ENCODE peak calls at places on chromosomes 16 and 17, in eight cellular contexts. D is GOT3; C is SHP77; P is IMR-90; X is stimulated activated CD4-positive, alpha-beta T cell treated with anti-CD3 and anti-CD28 coated beads, Interleukin-15, amount 100 ng/mL, for 1 hour; N is amniotic stem cell; S is ecto neural progenitor cell; K is H1. T is an unnamed sample.

GRCh38 chr17:48127371-48128051 is 19.9 kb downstream of the SNX11 start:
- DNase-seq in D (no peak), C (no peak), P (no peak), X (no peak), N (no peak), S (no peak), K (no peak), T (no peak)

GRCh38 chr16:54240180-54241125 is 46.1 kb downstream of the IRX3 start:
- DNase-seq in D (no peak), C (no peak), P (no peak), X (no peak), N (no peak), S (no peak), K (no peak), T (no peak)

GRCh38 chr17:40558651-40559015 is 6.6 kb downstream of the CCR7 start:
- DNase-seq in D (no peak), C (no peak), P (no peak), X (no peak), N (no peak), S (no peak), K (no peak), T (no peak)

GRCh38 chr17:57257213-57257873 is 1.0 kb downstream of the MSI2 start:
- DNase-seq in D (no peak), C (no peak), P (no peak), X (no peak), N (no peak), S (no peak), K (no peak), T (no peak)

GRCh38 chr17:36825956-36826350 is 111.3 kb upstream of the LHX1 start:
- DNase-seq in D (no peak), C (no peak), P (no peak), X (no peak), N (no peak), S (no peak), K (no peak), T (no peak)

GRCh38 chr17:38747385-38748328 is 479 bp downstream of the PCGF2 start:
- DNase-seq in D (no peak), C (no peak), P (no peak), X (no peak), N (no peak), S (peak; percentile 83), K (no peak), T (no peak)

GRCh38 chr16:2981177-2981898 is 1.1 kb upstream of the PKMYT1 start:
- DNase-seq in D (no peak), C (no peak), P (no peak), X (no peak), N (no peak), S (peak; percentile 80), K (no peak), T (no peak)

GRCh38 chr16:2928796-2929195 is 17.1 kb downstream of the FLYWCH1 start:
- DNase-seq in D (no peak), C (no peak), P (no peak), X (no peak), N (no peak), S (no peak), K (no peak), T (no peak)

GRCh38 chr17:42428141-42428944 is 5.3 kb upstream of the CAVIN1 start:
- DNase-seq in D (peak; percentile 52), C (peak; percentile 50), P (peak; percentile 99), X (no peak), N (peak; percentile 94), S (peak; percentile 74), K (no peak), T (peak; percentile 60)

GRCh38 chr16:2015117-2015946 is 4.3 kb upstream of the NPW start:
- DNase-seq in D (no peak), C (no peak), P (peak; percentile 47), X (no peak), N (no peak), S (no peak), K (no peak), T (no peak)

T was measured in DMS153.